ENCODE peak calls at places on chromosomes 5 and 9, in ten cellular contexts. One of them, this sample, is unnamed.

GRCh38 chr9:86408121-86408520 is 53.9 kb upstream of the TUT7 start:
- DNase-seq in stomach: no peak
- DNase-seq in endothelial cell of umbilical vein: no peak
- DNase-seq in PC-9: no peak
- DNase-seq in heart right ventricle: no peak
- DNase-seq in fibroblast of lung: peak
- DNase-seq in RWPE1: no peak
- DNase-seq in substantia nigra: no peak
- DNase-seq in CD4-positive, CD25-positive, alpha-beta regulatory T cell: no peak
- DNase-seq in ovary: no peak
- DNase-seq in this sample: no peak

GRCh38 chr5:76180817-76181805 is 97.9 kb downstream of the SV2C start:
- DNase-seq in stomach: no peak
- DNase-seq in endothelial cell of umbilical vein: no peak
- DNase-seq in PC-9: peak
- DNase-seq in heart right ventricle: no peak
- DNase-seq in fibroblast of lung: no peak
- DNase-seq in RWPE1: peak
- DNase-seq in substantia nigra: no peak
- DNase-seq in CD4-positive, CD25-positive, alpha-beta regulatory T cell: no peak
- DNase-seq in ovary: no peak
- DNase-seq in this sample: no peak

GRCh38 chr5:65482727-65483473 is 1.2 kb upstream of the ADAMTS6 start:
- DNase-seq in stomach: no peak
- DNase-seq in endothelial cell of umbilical vein: peak
- DNase-seq in PC-9: peak
- DNase-seq in heart right ventricle: peak
- DNase-seq in fibroblast of lung: peak
- DNase-seq in RWPE1: peak
- DNase-seq in substantia nigra: no peak
- DNase-seq in CD4-positive, CD25-positive, alpha-beta regulatory T cell: no peak
- DNase-seq in ovary: no peak
- DNase-seq in this sample: peak

GRCh38 chr5:40401965-40402364 is 277.8 kb upstream of the PTGER4 start:
- DNase-seq in stomach: no peak
- DNase-seq in endothelial cell of umbilical vein: no peak
- DNase-seq in PC-9: peak
- DNase-seq in heart right ventricle: no peak
- DNase-seq in fibroblast of lung: peak
- DNase-seq in RWPE1: peak
- DNase-seq in substantia nigra: no peak
- DNase-seq in CD4-positive, CD25-positive, alpha-beta regulatory T cell: no peak
- DNase-seq in ovary: no peak
- DNase-seq in this sample: no peak

GRCh38 chr5:35672995-35673394 is 55.3 kb downstream of the SPEF2 start:
- DNase-seq in stomach: no peak
- DNase-seq in endothelial cell of umbilical vein: no peak
- DNase-seq in PC-9: no peak
- DNase-seq in heart right ventricle: peak
- DNase-seq in fibroblast of lung: no peak
- DNase-seq in RWPE1: no peak
- DNase-seq in substantia nigra: no peak
- DNase-seq in CD4-positive, CD25-positive, alpha-beta regulatory T cell: no peak
- DNase-seq in ovary: no peak
- DNase-seq in this sample: no peak

GRCh38 chr9:108021311-108021710 is 531.7 kb upstream of the KLF4 start:
- DNase-seq in stomach: no peak
- DNase-seq in endothelial cell of umbilical vein: no peak
- DNase-seq in PC-9: no peak
- DNase-seq in heart right ventricle: no peak
- DNase-seq in fibroblast of lung: no peak
- DNase-seq in RWPE1: no peak
- DNase-seq in substantia nigra: no peak
- DNase-seq in CD4-positive, CD25-positive, alpha-beta regulatory T cell: no peak
- DNase-seq in ovary: no peak
- DNase-seq in this sample: no peak

GRCh38 chr5:113035096-113035495 is 58.5 kb downstream of the DCP2 start:
- DNase-seq in stomach: no peak
- DNase-seq in endothelial cell of umbilical vein: no peak
- DNase-seq in PC-9: no peak
- DNase-seq in heart right ventricle: no peak
- DNase-seq in fibroblast of lung: no peak
- DNase-seq in RWPE1: no peak
- DNase-seq in substantia nigra: no peak
- DNase-seq in CD4-positive, CD25-positive, alpha-beta regulatory T cell: no peak
- DNase-seq in ovary: no peak
- DNase-seq in this sample: no peak

GRCh38 chr9:88653926-88654325 is 118.9 kb downstream of the NXNL2 start:
- DNase-seq in stomach: no peak
- DNase-seq in endothelial cell of umbilical vein: no peak
- DNase-seq in PC-9: no peak
- DNase-seq in heart right ventricle: no peak
- DNase-seq in fibroblast of lung: peak
- DNase-seq in RWPE1: no peak
- DNase-seq in substantia nigra: no peak
- DNase-seq in CD4-positive, CD25-positive, alpha-beta regulatory T cell: no peak
- DNase-seq in ovary: no peak
- DNase-seq in this sample: no peak

GRCh38 chr5:153641183-153641688 is 150.8 kb downstream of the GRIA1 start:
- DNase-seq in stomach: no peak
- DNase-seq in endothelial cell of umbilical vein: no peak
- DNase-seq in PC-9: no peak
- DNase-seq in heart right ventricle: peak
- DNase-seq in fibroblast of lung: no peak
- DNase-seq in RWPE1: no peak
- DNase-seq in substantia nigra: no peak
- DNase-seq in CD4-positive, CD25-positive, alpha-beta regulatory T cell: no peak
- DNase-seq in ovary: no peak
- DNase-seq in this sample: no peak

GRCh38 chr5:77301447-77301878 is 91.0 kb downstream of the PDE8B start:
- DNase-seq in stomach: no peak
- DNase-seq in endothelial cell of umbilical vein: no peak
- DNase-seq in PC-9: no peak
- DNase-seq in heart right ventricle: no peak
- DNase-seq in fibroblast of lung: peak
- DNase-seq in RWPE1: no peak
- DNase-seq in substantia nigra: no peak
- DNase-seq in CD4-positive, CD25-positive, alpha-beta regulatory T cell: no peak
- DNase-seq in ovary: no peak
- DNase-seq in this sample: no peak

GRCh38 chr5:87526131-87526530 is 113.4 kb upstream of the CCNH start:
- DNase-seq in stomach: no peak
- DNase-seq in endothelial cell of umbilical vein: no peak
- DNase-seq in PC-9: no peak
- DNase-seq in heart right ventricle: no peak
- DNase-seq in fibroblast of lung: peak
- DNase-seq in RWPE1: no peak
- DNase-seq in substantia nigra: no peak
- DNase-seq in CD4-positive, CD25-positive, alpha-beta regulatory T cell: no peak
- DNase-seq in ovary: no peak
- DNase-seq in this sample: no peak

GRCh38 chr5:124952079-124952478 is 205.6 kb upstream of the ZNF608 start:
- DNase-seq in stomach: peak
- DNase-seq in endothelial cell of umbilical vein: no peak
- DNase-seq in PC-9: no peak
- DNase-seq in heart right ventricle: no peak
- DNase-seq in fibroblast of lung: no peak
- DNase-seq in RWPE1: no peak
- DNase-seq in substantia nigra: no peak
- DNase-seq in CD4-positive, CD25-positive, alpha-beta regulatory T cell: no peak
- DNase-seq in ovary: no peak
- DNase-seq in this sample: no peak

GRCh38 chr5:159504857-159505304 is 174.6 kb upstream of the IL12B start:
- DNase-seq in stomach: no peak
- DNase-seq in endothelial cell of umbilical vein: no peak
- DNase-seq in PC-9: peak
- DNase-seq in heart right ventricle: peak
- DNase-seq in fibroblast of lung: peak
- DNase-seq in RWPE1: peak
- DNase-seq in substantia nigra: no peak
- DNase-seq in CD4-positive, CD25-positive, alpha-beta regulatory T cell: no peak
- DNase-seq in ovary: peak
- DNase-seq in this sample: peak

GRCh38 chr9:127919253-127919815 is 2.5 kb upstream of the ST6GALNAC4 start:
- DNase-seq in stomach: peak
- DNase-seq in endothelial cell of umbilical vein: peak
- DNase-seq in PC-9: peak
- DNase-seq in heart right ventricle: peak
- DNase-seq in fibroblast of lung: peak
- DNase-seq in RWPE1: peak
- DNase-seq in substantia nigra: no peak
- DNase-seq in CD4-positive, CD25-positive, alpha-beta regulatory T cell: no peak
- DNase-seq in ovary: peak
- DNase-seq in this sample: peak
- H3K27ac ChIP-seq in stomach: peak
- H3K27ac ChIP-seq in endothelial cell of umbilical vein: peak
- H3K27ac ChIP-seq in PC-9: peak
- H3K27ac ChIP-seq in heart right ventricle: peak
- H3K27ac ChIP-seq in fibroblast of lung: peak
- H3K27ac ChIP-seq in RWPE1: peak
- H3K27ac ChIP-seq in substantia nigra: no peak
- H3K27ac ChIP-seq in CD4-positive, CD25-positive, alpha-beta regulatory T cell: no peak
- H3K27ac ChIP-seq in ovary: no peak
- H3K27ac ChIP-seq in this sample: no peak

GRCh38 chr5:137734962-137735530 is 843 bp downstream of the KLHL3 start:
- DNase-seq in stomach: peak
- DNase-seq in endothelial cell of umbilical vein: no peak
- DNase-seq in PC-9: no peak
- DNase-seq in heart right ventricle: peak
- DNase-seq in fibroblast of lung: peak
- DNase-seq in RWPE1: no peak
- DNase-seq in substantia nigra: no peak
- DNase-seq in CD4-positive, CD25-positive, alpha-beta regulatory T cell: no peak
- DNase-seq in ovary: peak
- DNase-seq in this sample: peak

GRCh38 chr5:137731201-137731600 is 4.7 kb downstream of the KLHL3 start:
- DNase-seq in stomach: no peak
- DNase-seq in endothelial cell of umbilical vein: no peak
- DNase-seq in PC-9: no peak
- DNase-seq in heart right ventricle: no peak
- DNase-seq in fibroblast of lung: no peak
- DNase-seq in RWPE1: no peak
- DNase-seq in substantia nigra: no peak
- DNase-seq in CD4-positive, CD25-positive, alpha-beta regulatory T cell: no peak
- DNase-seq in ovary: no peak
- DNase-seq in this sample: no peak

GRCh38 chr5:137733922-137734695 is 1.8 kb downstream of the KLHL3 start:
- DNase-seq in stomach: no peak
- DNase-seq in endothelial cell of umbilical vein: peak
- DNase-seq in PC-9: no peak
- DNase-seq in heart right ventricle: no peak
- DNase-seq in fibroblast of lung: no peak
- DNase-seq in RWPE1: no peak
- DNase-seq in substantia nigra: no peak
- DNase-seq in CD4-positive, CD25-positive, alpha-beta regulatory T cell: no peak
- DNase-seq in ovary: no peak
- DNase-seq in this sample: no peak

GRCh38 chr5:137730331-137730730 is 5.6 kb downstream of the KLHL3 start:
- DNase-seq in stomach: no peak
- DNase-seq in endothelial cell of umbilical vein: no peak
- DNase-seq in PC-9: no peak
- DNase-seq in heart right ventricle: no peak
- DNase-seq in fibroblast of lung: peak
- DNase-seq in RWPE1: peak
- DNase-seq in substantia nigra: no peak
- DNase-seq in CD4-positive, CD25-positive, alpha-beta regulatory T cell: no peak
- DNase-seq in ovary: no peak
- DNase-seq in this sample: no peak

GRCh38 chr5:137733011-137733410 is 2.9 kb downstream of the KLHL3 start:
- DNase-seq in stomach: no peak
- DNase-seq in endothelial cell of umbilical vein: no peak
- DNase-seq in PC-9: peak
- DNase-seq in heart right ventricle: no peak
- DNase-seq in fibroblast of lung: no peak
- DNase-seq in RWPE1: no peak
- DNase-seq in substantia nigra: no peak
- DNase-seq in CD4-positive, CD25-positive, alpha-beta regulatory T cell: no peak
- DNase-seq in ovary: no peak
- DNase-seq in this sample: no peak
- H3K27ac ChIP-seq in stomach: no peak
- H3K27ac ChIP-seq in endothelial cell of umbilical vein: no peak
- H3K27ac ChIP-seq in PC-9: no peak
- H3K27ac ChIP-seq in heart right ventricle: no peak
- H3K27ac ChIP-seq in fibroblast of lung: no peak
- H3K27ac ChIP-seq in RWPE1: no peak
- H3K27ac ChIP-seq in substantia nigra: no peak
- H3K27ac ChIP-seq in CD4-positive, CD25-positive, alpha-beta regulatory T cell: no peak
- H3K27ac ChIP-seq in ovary: no peak
- H3K27ac ChIP-seq in this sample: no peak

GRCh38 chr5:140190868-140191209 is 15.9 kb downstream of the CYSTM1 start:
- DNase-seq in stomach: no peak
- DNase-seq in endothelial cell of umbilical vein: peak
- DNase-seq in PC-9: no peak
- DNase-seq in heart right ventricle: no peak
- DNase-seq in fibroblast of lung: no peak
- DNase-seq in RWPE1: no peak
- DNase-seq in substantia nigra: no peak
- DNase-seq in CD4-positive, CD25-positive, alpha-beta regulatory T cell: no peak
- DNase-seq in ovary: no peak
- DNase-seq in this sample: no peak

GRCh38 chr5:140189253-140189652 is 14.3 kb downstream of the CYSTM1 start:
- DNase-seq in stomach: no peak
- DNase-seq in endothelial cell of umbilical vein: no peak
- DNase-seq in PC-9: no peak
- DNase-seq in heart right ventricle: no peak
- DNase-seq in fibroblast of lung: no peak
- DNase-seq in RWPE1: no peak
- DNase-seq in substantia nigra: no peak
- DNase-seq in CD4-positive, CD25-positive, alpha-beta regulatory T cell: no peak
- DNase-seq in ovary: no peak
- DNase-seq in this sample: no peak

GRCh38 chr5:140192715-140193428 is 17.9 kb downstream of the CYSTM1 start:
- DNase-seq in stomach: no peak
- DNase-seq in endothelial cell of umbilical vein: no peak
- DNase-seq in PC-9: no peak
- DNase-seq in heart right ventricle: no peak
- DNase-seq in fibroblast of lung: no peak
- DNase-seq in RWPE1: no peak
- DNase-seq in substantia nigra: no peak
- DNase-seq in CD4-positive, CD25-positive, alpha-beta regulatory T cell: no peak
- DNase-seq in ovary: no peak
- DNase-seq in this sample: no peak

GRCh38 chr5:140186155-140186753 is 11.3 kb downstream of the CYSTM1 start:
- DNase-seq in stomach: no peak
- DNase-seq in endothelial cell of umbilical vein: no peak
- DNase-seq in PC-9: no peak
- DNase-seq in heart right ventricle: no peak
- DNase-seq in fibroblast of lung: no peak
- DNase-seq in RWPE1: no peak
- DNase-seq in substantia nigra: no peak
- DNase-seq in CD4-positive, CD25-positive, alpha-beta regulatory T cell: no peak
- DNase-seq in ovary: no peak
- DNase-seq in this sample: no peak

GRCh38 chr5:140189977-140190867 is 15.2 kb downstream of the CYSTM1 start:
- DNase-seq in stomach: no peak
- DNase-seq in endothelial cell of umbilical vein: peak
- DNase-seq in PC-9: no peak
- DNase-seq in heart right ventricle: no peak
- DNase-seq in fibroblast of lung: peak
- DNase-seq in RWPE1: no peak
- DNase-seq in substantia nigra: no peak
- DNase-seq in CD4-positive, CD25-positive, alpha-beta regulatory T cell: no peak
- DNase-seq in ovary: no peak
- DNase-seq in this sample: no peak
- H3K27ac ChIP-seq in stomach: peak
- H3K27ac ChIP-seq in endothelial cell of umbilical vein: peak
- H3K27ac ChIP-seq in PC-9: peak
- H3K27ac ChIP-seq in heart right ventricle: peak
- H3K27ac ChIP-seq in fibroblast of lung: no peak
- H3K27ac ChIP-seq in RWPE1: no peak
- H3K27ac ChIP-seq in substantia nigra: no peak
- H3K27ac ChIP-seq in CD4-positive, CD25-positive, alpha-beta regulatory T cell: no peak
- H3K27ac ChIP-seq in ovary: no peak
- H3K27ac ChIP-seq in this sample: peak

GRCh38 chr9:1979815-1980367 is 35.3 kb upstream of the SMARCA2 start:
- DNase-seq in stomach: no peak
- DNase-seq in endothelial cell of umbilical vein: no peak
- DNase-seq in PC-9: no peak
- DNase-seq in heart right ventricle: no peak
- DNase-seq in fibroblast of lung: peak
- DNase-seq in RWPE1: no peak
- DNase-seq in substantia nigra: no peak
- DNase-seq in CD4-positive, CD25-positive, alpha-beta regulatory T cell: no peak
- DNase-seq in ovary: peak
- DNase-seq in this sample: no peak
- H3K27ac ChIP-seq in stomach: peak
- H3K27ac ChIP-seq in endothelial cell of umbilical vein: no peak
- H3K27ac ChIP-seq in PC-9: no peak
- H3K27ac ChIP-seq in heart right ventricle: no peak
- H3K27ac ChIP-seq in fibroblast of lung: no peak
- H3K27ac ChIP-seq in RWPE1: no peak
- H3K27ac ChIP-seq in substantia nigra: no peak
- H3K27ac ChIP-seq in CD4-positive, CD25-positive, alpha-beta regulatory T cell: no peak
- H3K27ac ChIP-seq in ovary: no peak
- H3K27ac ChIP-seq in this sample: no peak

This sample was measured in caudate nucleus.